ENCODE peak calls at places on chromosomes 13 and 19, in four cellular contexts. I is GM12878, S is A549, F is upper lobe of left lung. V is an unnamed sample.
A peak's percentile ranks its signal among the peaks of the same experiment; 100 is the strongest.

GRCh38 chr19:41198559-41198958 is 5.5 kb downstream of the CYP2S1 start:
- ATAC-seq in I (no peak), S (no peak), F (no peak), V (no peak)

GRCh38 chr19:10690351-10690781 is 10.9 kb upstream of the QTRT1 start:
- ATAC-seq in I (no peak), S (no peak), F (no peak), V (peak; percentile 23)

GRCh38 chr13:68107667-68108066 is 877.5 kb upstream of the PCDH9 start:
- ATAC-seq in I (no peak), S (no peak), F (no peak), V (no peak)

GRCh38 chr19:4077011-4077382 is 10.3 kb upstream of the ZBTB7A start:
- ATAC-seq in I (peak; percentile 5), S (peak; percentile 39), F (no peak), V (no peak)

GRCh38 chr19:54415901-54416621 is 797 bp downstream of the TTYH1 start:
- ATAC-seq in I (no peak), S (peak; percentile 14), F (no peak), V (no peak)

GRCh38 chr19:49631279-49631588 is 8.7 kb downstream of the RRAS start:
- ATAC-seq in I (no peak), S (no peak), F (no peak), V (peak; percentile 34)

GRCh38 chr19:47756953-47757608 is 11.7 kb downstream of the NOP53 start:
- ATAC-seq in I (no peak), S (peak; percentile 5), F (no peak), V (no peak)

GRCh38 chr19:3420909-3421619 is 54.7 kb downstream of the NFIC start:
- ATAC-seq in I (no peak), S (no peak), F (no peak), V (no peak)

GRCh38 chr13:85074543-85075313 is 724.5 kb downstream of the SLITRK6 start:
- ATAC-seq in I (no peak), S (no peak), F (no peak), V (no peak)

GRCh38 chr13:68666774-68667397 is 1436.8 kb upstream of the PCDH9 start:
- ATAC-seq in I (peak; percentile 74), S (no peak), F (no peak), V (no peak)

DNA sequence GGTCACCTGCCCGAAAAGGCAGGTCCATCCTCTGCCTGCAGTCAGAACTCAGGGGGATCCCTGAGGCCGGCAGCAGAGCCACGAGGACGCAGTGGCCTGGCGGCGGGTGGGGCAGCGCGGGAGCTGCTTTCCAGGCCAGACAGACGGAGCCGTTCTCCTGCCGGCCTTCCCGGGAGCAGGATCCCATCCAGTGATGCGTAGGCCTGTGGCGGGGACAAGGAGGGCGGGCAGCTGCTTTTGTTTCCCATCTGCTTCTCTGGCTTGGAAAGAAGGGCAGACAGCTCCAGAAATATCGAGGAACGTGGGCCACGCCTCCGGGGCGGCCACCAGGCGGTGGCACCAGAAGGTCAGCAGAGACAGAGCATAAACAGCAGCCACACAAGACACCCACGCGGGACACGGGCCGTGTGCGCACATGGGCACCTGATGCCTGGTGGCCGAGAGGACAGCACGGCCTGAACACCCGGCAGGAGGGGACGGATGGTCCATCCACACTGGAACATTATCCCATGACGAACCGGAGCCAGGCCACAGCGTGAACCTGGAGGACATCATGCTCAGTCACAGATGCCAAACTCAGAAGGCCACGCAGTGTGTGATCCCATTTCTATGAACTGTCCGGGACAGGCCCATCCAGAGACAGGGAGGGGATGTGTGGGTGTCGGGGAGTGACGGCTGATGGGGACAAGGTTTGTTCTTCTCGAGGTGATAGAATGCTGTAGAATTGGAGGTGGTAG is 13.9 kb upstream of the MKNK2 start:
- ATAC-seq in I (no peak), S (no peak), F (no peak), V (no peak)
- TF ChIP-seq EP300 in I (no peak), S (no peak), F (peak; percentile 99), V (peak; percentile 20)

GRCh38 chr13:74825949-74826246 is 656.1 kb downstream of the TBC1D4 start:
- ATAC-seq in I (no peak), S (no peak), F (no peak), V (no peak)
- TF ChIP-seq EP300 in I (no peak), S (no peak), F (no peak), V (no peak)

GRCh38 chr19:18274776-18275356 is 614 bp upstream of the IQCN start:
- ATAC-seq in I (peak; percentile 4), S (peak; percentile 77), F (peak; percentile 75), V (peak; percentile 81)
- TF ChIP-seq EP300 in I (no peak), S (no peak), F (no peak), V (no peak)

GRCh38 chr13:40958655-40959054 is 60.5 kb downstream of the ELF1 start:
- ATAC-seq in I (no peak), S (no peak), F (no peak), V (no peak)

GRCh38 chr13:40963927-40964326 is 55.2 kb downstream of the ELF1 start:
- ATAC-seq in I (peak; percentile 39), S (peak; percentile 44), F (no peak), V (no peak)

GRCh38 chr13:40961826-40962225 is 57.3 kb downstream of the ELF1 start:
- ATAC-seq in I (peak; percentile 23), S (no peak), F (no peak), V (no peak)

GRCh38 chr13:40961224-40961623 is 57.9 kb downstream of the ELF1 start:
- ATAC-seq in I (peak; percentile 54), S (no peak), F (peak; percentile 52), V (no peak)

DNA sequence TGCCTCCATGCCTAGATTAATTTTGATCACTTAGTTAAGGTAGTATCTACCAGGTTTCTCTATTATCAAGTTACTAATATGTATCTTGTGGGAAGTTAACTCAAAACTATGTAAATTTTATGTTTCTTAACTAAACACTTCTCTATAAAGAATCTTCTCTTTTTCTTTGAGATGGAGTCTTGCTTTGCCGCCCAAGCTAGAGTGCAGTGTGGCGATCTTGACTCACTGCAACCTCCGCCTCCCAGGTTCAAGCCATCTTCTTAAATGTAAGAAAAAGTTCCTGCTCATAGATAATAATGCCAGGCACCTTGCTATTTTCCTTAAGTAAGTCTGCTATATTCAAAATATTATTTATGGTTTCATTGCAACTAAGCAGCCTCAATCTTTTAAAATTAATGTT is 58.4 kb downstream of the ELF1 start:
- ATAC-seq in I (no peak), S (no peak), F (no peak), V (no peak)
- TF ChIP-seq EP300 in I (no peak), S (no peak), F (no peak), V (no peak)

GRCh38 chr13:19984430-19985218 is 26.1 kb downstream of the ZMYM2 start:
- ATAC-seq in I (peak; percentile 89), S (peak; percentile 73), F (no peak), V (no peak)

GRCh38 chr13:19985219-19985556 is 26.7 kb downstream of the ZMYM2 start:
- ATAC-seq in I (no peak), S (no peak), F (no peak), V (no peak)

GRCh38 chr13:19981685-19982238 is 23.2 kb downstream of the ZMYM2 start:
- ATAC-seq in I (no peak), S (no peak), F (no peak), V (no peak)

GRCh38 chr13:19978830-19979437 is 20.4 kb downstream of the ZMYM2 start:
- ATAC-seq in I (no peak), S (no peak), F (no peak), V (no peak)

GRCh38 chr13:19982447-19983043 is 24.0 kb downstream of the ZMYM2 start:
- ATAC-seq in I (no peak), S (no peak), F (no peak), V (no peak)
- TF ChIP-seq EP300 in I (no peak), S (no peak), F (no peak), V (no peak)

DNA sequence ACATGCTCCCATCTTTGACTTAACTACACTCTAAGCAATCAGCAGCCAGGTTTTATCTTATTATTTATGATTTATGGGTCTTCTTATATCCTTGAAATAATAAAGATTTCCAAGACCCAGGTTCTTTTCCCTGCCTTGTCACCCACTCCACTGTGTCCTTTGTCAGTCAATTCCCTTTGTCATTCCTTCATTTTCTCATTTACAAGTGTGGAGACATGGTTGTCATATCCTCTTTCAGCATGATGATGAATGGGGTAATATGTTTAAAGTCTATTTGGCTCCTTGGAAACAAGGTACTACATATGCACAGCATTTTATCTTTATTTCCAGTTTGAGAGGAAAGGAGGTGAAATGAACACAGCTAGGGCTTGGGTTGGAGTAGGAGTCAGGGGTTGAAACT is 521.8 kb downstream of the LMO7 start:
- ATAC-seq in I (no peak), S (no peak), F (no peak), V (no peak)
- TF ChIP-seq EP300 in I (no peak), S (no peak), F (no peak), V (no peak)

GRCh38 chr19:50878851-50879250 is 5.6 kb downstream of the KLK2 start:
- ATAC-seq in I (no peak), S (no peak), F (no peak), V (no peak)
- TF ChIP-seq EP300 in I (no peak), S (no peak), F (no peak), V (no peak)

GRCh38 chr19:6005321-6006069 is 27.6 kb upstream of the RANBP3 start:
- ATAC-seq in I (no peak), S (no peak), F (no peak), V (no peak)
- TF ChIP-seq EP300 in I (no peak), S (no peak), F (no peak), V (no peak)

DNA sequence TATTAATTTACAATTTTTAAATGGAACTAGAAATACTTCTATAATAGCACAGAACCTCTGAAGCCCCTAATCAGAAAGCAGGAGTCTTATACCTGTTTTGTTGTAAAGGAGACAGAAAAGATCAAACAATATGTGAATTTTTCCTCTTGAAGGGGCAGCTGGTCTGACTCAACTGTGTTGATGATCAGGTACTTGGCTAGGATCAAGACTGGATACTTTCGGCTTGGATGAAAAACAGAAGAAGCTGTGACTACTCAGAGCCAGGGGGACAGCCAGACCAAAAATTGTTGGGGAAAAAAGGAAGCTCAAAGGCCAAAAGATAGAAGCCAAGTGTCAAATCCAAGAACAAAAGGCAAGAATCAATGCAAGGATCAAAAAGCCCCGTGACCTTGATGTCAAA is 195.6 kb downstream of the KCTD12 start:
- ATAC-seq in I (no peak), S (no peak), F (no peak), V (no peak)
- TF ChIP-seq EP300 in I (no peak), S (no peak), F (no peak), V (no peak)